ENCODE peak calls at places on chromosomes 7 and 10, in six cellular contexts. One of them, this sample, is unnamed.
A peak's percentile ranks its signal among the peaks of the same experiment; 100 is the strongest.

GRCh38 chr7:157208758-157209413 is 70.2 kb downstream of the UBE3C start:
- DNase-seq in trophoblast cell: no peak
- DNase-seq in IMR-90: no peak
- DNase-seq in neuronal stem cell: no peak
- DNase-seq in mesenchymal stem cell: no peak
- DNase-seq in H1: no peak
- DNase-seq in this sample: no peak

GRCh38 chr10:132329565-132330485 is 2.2 kb upstream of the LRRC27 start:
- DNase-seq in mesenchymal stem cell: peak; percentile 73
- DNase-seq in trophoblast cell: no peak
- DNase-seq in neuronal stem cell: no peak
- DNase-seq in IMR-90: peak; percentile 36
- DNase-seq in H1: no peak
- DNase-seq in this sample: no peak

GRCh38 chr7:34761627-34762026 is 103.6 kb downstream of the NPSR1 start:
- DNase-seq in neuronal stem cell: no peak
- DNase-seq in IMR-90: no peak
- DNase-seq in trophoblast cell: peak; percentile 27
- DNase-seq in H1: no peak
- DNase-seq in mesenchymal stem cell: peak; percentile 29
- DNase-seq in this sample: no peak

GRCh38 chr7:129433823-129434171 is 435 bp upstream of the STRIP2 start:
- DNase-seq in neuronal stem cell: no peak
- DNase-seq in mesenchymal stem cell: no peak
- DNase-seq in H1: no peak
- DNase-seq in trophoblast cell: peak; percentile 37
- DNase-seq in IMR-90: no peak
- DNase-seq in this sample: no peak

GRCh38 chr7:19404912-19405329 is 259.7 kb upstream of the FERD3L start:
- DNase-seq in trophoblast cell: peak; percentile 73
- DNase-seq in IMR-90: peak; percentile 99
- DNase-seq in H1: no peak
- DNase-seq in mesenchymal stem cell: peak; percentile 94
- DNase-seq in neuronal stem cell: no peak
- DNase-seq in this sample: peak; percentile 27

GRCh38 chr7:14761506-14762296 is 140.8 kb downstream of the DGKB start:
- DNase-seq in mesenchymal stem cell: peak; percentile 50
- DNase-seq in IMR-90: peak; percentile 79
- DNase-seq in trophoblast cell: no peak
- DNase-seq in neuronal stem cell: no peak
- DNase-seq in H1: no peak
- DNase-seq in this sample: no peak

GRCh38 chr7:3289996-3290395 is 11.1 kb upstream of the SDK1 start:
- DNase-seq in H1: no peak
- DNase-seq in neuronal stem cell: no peak
- DNase-seq in trophoblast cell: no peak
- DNase-seq in mesenchymal stem cell: peak; percentile 29
- DNase-seq in IMR-90: peak; percentile 56
- DNase-seq in this sample: no peak

GRCh38 chr10:6153845-6154244 is 48.9 kb upstream of the PFKFB3 start:
- DNase-seq in IMR-90: no peak
- DNase-seq in trophoblast cell: no peak
- DNase-seq in neuronal stem cell: no peak
- DNase-seq in mesenchymal stem cell: no peak
- DNase-seq in H1: no peak
- DNase-seq in this sample: no peak

GRCh38 chr10:93993782-93994668 is at the start of gene PLCE1:
- DNase-seq in neuronal stem cell: peak; percentile 47
- DNase-seq in trophoblast cell: peak; percentile 21
- DNase-seq in H1: peak; percentile 62
- DNase-seq in mesenchymal stem cell: peak; percentile 53
- DNase-seq in IMR-90: peak; percentile 19
- DNase-seq in this sample: peak; percentile 62

GRCh38 chr10:48456361-48456804 is 148.5 kb downstream of the ARHGAP22 start:
- DNase-seq in IMR-90: no peak
- DNase-seq in neuronal stem cell: no peak
- DNase-seq in H1: peak; percentile 46
- DNase-seq in trophoblast cell: no peak
- DNase-seq in mesenchymal stem cell: peak; percentile 13
- DNase-seq in this sample: peak; percentile 32

GRCh38 chr7:97003262-97004236 is 1.8 kb upstream of the DLX6 start:
- DNase-seq in neuronal stem cell: peak; percentile 24
- DNase-seq in IMR-90: no peak
- DNase-seq in H1: peak; percentile 61
- DNase-seq in mesenchymal stem cell: no peak
- DNase-seq in trophoblast cell: no peak
- DNase-seq in this sample: peak; percentile 38

GRCh38 chr10:78948616-78949015 is 120.2 kb upstream of the ZMIZ1 start:
- DNase-seq in H1: no peak
- DNase-seq in neuronal stem cell: no peak
- DNase-seq in mesenchymal stem cell: no peak
- DNase-seq in trophoblast cell: no peak
- DNase-seq in IMR-90: no peak
- DNase-seq in this sample: no peak

GRCh38 chr7:28685291-28685659 is 272.9 kb downstream of the TRIL start:
- DNase-seq in mesenchymal stem cell: no peak
- DNase-seq in trophoblast cell: peak; percentile 46
- DNase-seq in neuronal stem cell: no peak
- DNase-seq in IMR-90: no peak
- DNase-seq in H1: no peak
- DNase-seq in this sample: no peak

GRCh38 chr7:92783260-92783911 is 53.0 kb downstream of the CDK6 start:
- DNase-seq in neuronal stem cell: no peak
- DNase-seq in IMR-90: peak; percentile 70
- DNase-seq in trophoblast cell: no peak
- DNase-seq in mesenchymal stem cell: no peak
- DNase-seq in H1: no peak
- DNase-seq in this sample: no peak

GRCh38 chr7:128697301-128697905 is 25.3 kb downstream of the GARIN1A start:
- DNase-seq in IMR-90: peak; percentile 44
- DNase-seq in mesenchymal stem cell: peak; percentile 73
- DNase-seq in H1: peak; percentile 97
- DNase-seq in trophoblast cell: peak; percentile 38
- DNase-seq in neuronal stem cell: peak; percentile 62
- DNase-seq in this sample: peak; percentile 91

GRCh38 chr10:130772676-130773075 is 538.8 kb downstream of the TCERG1L start:
- DNase-seq in neuronal stem cell: no peak
- DNase-seq in H1: no peak
- DNase-seq in IMR-90: no peak
- DNase-seq in mesenchymal stem cell: no peak
- DNase-seq in trophoblast cell: no peak
- DNase-seq in this sample: no peak

GRCh38 chr7:138074121-138074520 is 2.1 kb upstream of the AKR1D1 start:
- DNase-seq in mesenchymal stem cell: no peak
- DNase-seq in H1: no peak
- DNase-seq in IMR-90: no peak
- DNase-seq in neuronal stem cell: no peak
- DNase-seq in trophoblast cell: no peak
- DNase-seq in this sample: no peak

GRCh38 chr7:30162622-30163124 is 27.9 kb downstream of the MTURN start:
- DNase-seq in neuronal stem cell: no peak
- DNase-seq in IMR-90: peak; percentile 59
- DNase-seq in trophoblast cell: no peak
- DNase-seq in H1: no peak
- DNase-seq in mesenchymal stem cell: no peak
- DNase-seq in this sample: no peak

GRCh38 chr7:89607797-89608196 is 546.5 kb upstream of the STEAP1 start:
- DNase-seq in H1: no peak
- DNase-seq in neuronal stem cell: no peak
- DNase-seq in IMR-90: no peak
- DNase-seq in mesenchymal stem cell: no peak
- DNase-seq in trophoblast cell: no peak
- DNase-seq in this sample: no peak

GRCh38 chr7:43669286-43670081 is 59.8 kb downstream of the COA1 start:
- DNase-seq in mesenchymal stem cell: peak; percentile 27
- DNase-seq in IMR-90: no peak
- DNase-seq in H1: peak; percentile 67
- DNase-seq in trophoblast cell: no peak
- DNase-seq in neuronal stem cell: no peak
- DNase-seq in this sample: peak; percentile 96

GRCh38 chr10:104045151-104046089 is 40.3 kb downstream of the COL17A1 start:
- DNase-seq in IMR-90: peak; percentile 76
- DNase-seq in mesenchymal stem cell: peak; percentile 73
- DNase-seq in neuronal stem cell: peak; percentile 66
- DNase-seq in trophoblast cell: no peak
- DNase-seq in H1: peak; percentile 72
- DNase-seq in this sample: peak; percentile 83

GRCh38 chr7:142784096-142784495 is 13.3 kb downstream of the PRSS2 start:
- DNase-seq in mesenchymal stem cell: no peak
- DNase-seq in neuronal stem cell: no peak
- DNase-seq in IMR-90: no peak
- DNase-seq in trophoblast cell: no peak
- DNase-seq in H1: no peak
- DNase-seq in this sample: no peak

GRCh38 chr7:44288381-44288685 is 37.1 kb downstream of the CAMK2B start:
- DNase-seq in H1: peak; percentile 43
- DNase-seq in mesenchymal stem cell: no peak
- DNase-seq in neuronal stem cell: no peak
- DNase-seq in IMR-90: no peak
- DNase-seq in trophoblast cell: no peak
- DNase-seq in this sample: no peak

GRCh38 chr7:8254667-8255066 is 7.3 kb downstream of the ICA1 start:
- DNase-seq in trophoblast cell: no peak
- DNase-seq in neuronal stem cell: no peak
- DNase-seq in H1: no peak
- DNase-seq in IMR-90: no peak
- DNase-seq in mesenchymal stem cell: peak; percentile 20
- DNase-seq in this sample: no peak

GRCh38 chr10:102200751-102201640 is 25.1 kb upstream of the ELOVL3 start:
- DNase-seq in H1: no peak
- DNase-seq in IMR-90: no peak
- DNase-seq in mesenchymal stem cell: no peak
- DNase-seq in trophoblast cell: no peak
- DNase-seq in neuronal stem cell: no peak
- DNase-seq in this sample: no peak

GRCh38 chr10:63553031-63553430 is 31.8 kb downstream of the REEP3 start:
- DNase-seq in trophoblast cell: peak; percentile 7
- DNase-seq in mesenchymal stem cell: peak; percentile 43
- DNase-seq in neuronal stem cell: no peak
- DNase-seq in IMR-90: peak; percentile 74
- DNase-seq in H1: no peak
- DNase-seq in this sample: no peak

GRCh38 chr7:42319631-42320030 is 82.6 kb upstream of the GLI3 start:
- DNase-seq in trophoblast cell: no peak
- DNase-seq in mesenchymal stem cell: no peak
- DNase-seq in neuronal stem cell: no peak
- DNase-seq in IMR-90: no peak
- DNase-seq in H1: no peak
- DNase-seq in this sample: no peak

GRCh38 chr7:150481955-150482354 is 31.5 kb downstream of the GIMAP8 start:
- DNase-seq in mesenchymal stem cell: no peak
- DNase-seq in IMR-90: no peak
- DNase-seq in trophoblast cell: no peak
- DNase-seq in H1: no peak
- DNase-seq in neuronal stem cell: no peak
- DNase-seq in this sample: no peak

GRCh38 chr7:80311313-80311712 is 176.7 kb downstream of the GNAI1 start:
- DNase-seq in mesenchymal stem cell: no peak
- DNase-seq in IMR-90: no peak
- DNase-seq in neuronal stem cell: no peak
- DNase-seq in trophoblast cell: no peak
- DNase-seq in H1: no peak
- DNase-seq in this sample: no peak

GRCh38 chr7:80312139-80312661 is 177.6 kb downstream of the GNAI1 start:
- DNase-seq in neuronal stem cell: no peak
- DNase-seq in trophoblast cell: no peak
- DNase-seq in IMR-90: peak; percentile 94
- DNase-seq in mesenchymal stem cell: peak; percentile 99
- DNase-seq in H1: no peak
- DNase-seq in this sample: no peak

GRCh38 chr7:80309971-80310549 is 175.4 kb downstream of the GNAI1 start:
- DNase-seq in trophoblast cell: no peak
- DNase-seq in IMR-90: no peak
- DNase-seq in H1: no peak
- DNase-seq in neuronal stem cell: no peak
- DNase-seq in mesenchymal stem cell: no peak
- DNase-seq in this sample: no peak

GRCh38 chr7:80313716-80314115 is 179.1 kb downstream of the GNAI1 start:
- DNase-seq in mesenchymal stem cell: no peak
- DNase-seq in trophoblast cell: no peak
- DNase-seq in H1: no peak
- DNase-seq in IMR-90: no peak
- DNase-seq in neuronal stem cell: no peak
- DNase-seq in this sample: no peak

GRCh38 chr7:80313067-80313626 is 178.5 kb downstream of the GNAI1 start:
- DNase-seq in trophoblast cell: no peak
- DNase-seq in H1: no peak
- DNase-seq in mesenchymal stem cell: no peak
- DNase-seq in IMR-90: no peak
- DNase-seq in neuronal stem cell: no peak
- DNase-seq in this sample: no peak
- H2BK120ac ChIP-seq in trophoblast cell: no peak overlapping the region
- H2BK120ac ChIP-seq in H1: no peak overlapping the region
- H2BK120ac ChIP-seq in mesenchymal stem cell: peak overlapping the region; percentile 96
- H2BK120ac ChIP-seq in IMR-90: peak overlapping the region; percentile 61
- H2BK120ac ChIP-seq in neuronal stem cell: no peak overlapping the region
- H2BK120ac ChIP-seq in this sample: no peak overlapping the region

GRCh38 chr10:119750391-119751230 is 24.8 kb downstream of the INPP5F start:
- DNase-seq in H1: peak; percentile 69
- DNase-seq in neuronal stem cell: peak; percentile 71
- DNase-seq in mesenchymal stem cell: peak; percentile 82
- DNase-seq in trophoblast cell: peak; percentile 53
- DNase-seq in IMR-90: peak; percentile 82
- DNase-seq in this sample: peak; percentile 76
- H4K91ac ChIP-seq in H1: no peak overlapping the region
- H4K91ac ChIP-seq in neuronal stem cell: no peak overlapping the region
- H4K91ac ChIP-seq in mesenchymal stem cell: no peak overlapping the region
- H4K91ac ChIP-seq in trophoblast cell: no peak overlapping the region
- H4K91ac ChIP-seq in IMR-90: no peak overlapping the region
- H4K91ac ChIP-seq in this sample: no peak overlapping the region

GRCh38 chr7:123929107-123929506 is 4.1 kb downstream of the SPAM1 start:
- DNase-seq in mesenchymal stem cell: no peak
- DNase-seq in H1: no peak
- DNase-seq in neuronal stem cell: no peak
- DNase-seq in trophoblast cell: peak; percentile 11
- DNase-seq in IMR-90: no peak
- DNase-seq in this sample: no peak
- H2BK120ac ChIP-seq in mesenchymal stem cell: no peak overlapping the region
- H2BK120ac ChIP-seq in H1: peak overlapping the region; percentile 35
- H2BK120ac ChIP-seq in neuronal stem cell: no peak overlapping the region
- H2BK120ac ChIP-seq in trophoblast cell: no peak overlapping the region
- H2BK120ac ChIP-seq in IMR-90: no peak overlapping the region
- H2BK120ac ChIP-seq in this sample: no peak overlapping the region

DNA sequence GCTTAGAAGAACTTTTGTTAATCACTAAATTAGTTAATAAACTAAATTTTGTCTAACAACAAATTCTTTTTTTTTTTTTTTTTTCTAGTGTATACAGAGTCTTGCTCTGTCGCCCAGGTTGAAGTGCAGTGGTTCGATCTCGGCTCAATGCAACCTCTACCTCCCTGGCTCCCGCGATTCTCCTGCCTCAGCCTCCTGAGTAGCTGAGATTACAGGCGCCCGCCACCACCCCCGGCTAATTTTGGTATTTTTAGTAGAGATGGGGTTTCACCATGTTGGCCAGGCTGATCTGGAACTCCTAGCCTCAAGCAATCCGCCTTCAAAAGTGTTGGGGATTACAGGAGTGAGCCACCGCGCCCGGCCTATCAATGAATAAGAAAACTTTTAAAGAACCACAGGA is 1.1 kb upstream of the IQUB start:
- DNase-seq in H1: no peak
- DNase-seq in mesenchymal stem cell: no peak
- DNase-seq in IMR-90: no peak
- DNase-seq in trophoblast cell: no peak
- DNase-seq in neuronal stem cell: no peak
- DNase-seq in this sample: no peak
- H4K91ac ChIP-seq in H1: no peak overlapping the region
- H4K91ac ChIP-seq in mesenchymal stem cell: no peak overlapping the region
- H4K91ac ChIP-seq in IMR-90: no peak overlapping the region
- H4K91ac ChIP-seq in trophoblast cell: no peak overlapping the region
- H4K91ac ChIP-seq in neuronal stem cell: no peak overlapping the region
- H4K91ac ChIP-seq in this sample: no peak overlapping the region

GRCh38 chr7:101614939-101615302 is 14.2 kb downstream of the MYL10 start:
- DNase-seq in mesenchymal stem cell: no peak
- DNase-seq in neuronal stem cell: no peak
- DNase-seq in H1: no peak
- DNase-seq in IMR-90: no peak
- DNase-seq in trophoblast cell: peak; percentile 99
- DNase-seq in this sample: no peak
- H2BK120ac ChIP-seq in mesenchymal stem cell: no peak overlapping the region
- H2BK120ac ChIP-seq in neuronal stem cell: peak overlapping the region; percentile 51
- H2BK120ac ChIP-seq in H1: no peak overlapping the region
- H2BK120ac ChIP-seq in IMR-90: no peak overlapping the region
- H2BK120ac ChIP-seq in trophoblast cell: no peak overlapping the region
- H2BK120ac ChIP-seq in this sample: no peak overlapping the region

This sample was measured in H9.